ENCODE peak calls at places on chromosomes 7 and 10, in four cellular contexts. One of them, this sample, is unnamed.

GRCh38 chr10:125186431-125187170 is 26.2 kb upstream of the CTBP2 start:
- DNase-seq in HepG2: no peak
- DNase-seq in K562: no peak
- DNase-seq in GM12878: no peak
- DNase-seq in this sample: no peak

GRCh38 chr10:11586170-11586569 is 25.3 kb downstream of the USP6NL start:
- DNase-seq in GM12878: no peak
- DNase-seq in HepG2: no peak
- DNase-seq in K562: no peak
- DNase-seq in this sample: no peak

GRCh38 chr7:142477079-142477651 is 219.3 kb upstream of the PRSS58 start:
- DNase-seq in HepG2: no peak
- DNase-seq in K562: no peak
- DNase-seq in GM12878: no peak
- DNase-seq in this sample: no peak

GRCh38 chr7:34070486-34071323 is 165.4 kb downstream of the BMPER start:
- DNase-seq in GM12878: no peak
- DNase-seq in K562: no peak
- DNase-seq in HepG2: no peak
- DNase-seq in this sample: no peak

GRCh38 chr7:5094641-5095040 is 49.0 kb downstream of the RBAK start:
- DNase-seq in GM12878: no peak
- DNase-seq in HepG2: no peak
- DNase-seq in K562: no peak
- DNase-seq in this sample: no peak

GRCh38 chr10:34587002-34587740 is 227.9 kb downstream of the PARD3 start:
- DNase-seq in K562: no peak
- DNase-seq in GM12878: no peak
- DNase-seq in HepG2: no peak
- DNase-seq in this sample: no peak

GRCh38 chr10:119274519-119275045 is 67.2 kb downstream of the GRK5 start:
- DNase-seq in HepG2: no peak
- DNase-seq in GM12878: no peak
- DNase-seq in K562: no peak
- DNase-seq in this sample: no peak

GRCh38 chr10:78491812-78492211 is 458.1 kb downstream of the RPS24 start:
- DNase-seq in GM12878: no peak
- DNase-seq in K562: no peak
- DNase-seq in HepG2: no peak
- DNase-seq in this sample: no peak

GRCh38 chr7:87370660-87371180 is 25.3 kb downstream of the CROT start:
- DNase-seq in K562: no peak
- DNase-seq in HepG2: peak; percentile 8
- DNase-seq in GM12878: no peak
- DNase-seq in this sample: no peak

GRCh38 chr10:33412261-33413092 is 78.0 kb upstream of the NRP1 start:
- DNase-seq in GM12878: no peak
- DNase-seq in K562: no peak
- DNase-seq in HepG2: no peak
- DNase-seq in this sample: no peak

GRCh38 chr10:130220251-130221185 is 84.3 kb downstream of the GLRX3 start:
- DNase-seq in HepG2: no peak
- DNase-seq in GM12878: no peak
- DNase-seq in K562: no peak
- DNase-seq in this sample: no peak

GRCh38 chr7:57415730-57416129 is 34.2 kb upstream of the ZNF716 start:
- DNase-seq in K562: no peak
- DNase-seq in HepG2: no peak
- DNase-seq in GM12878: no peak
- DNase-seq in this sample: no peak

GRCh38 chr10:6473430-6473829 is 106.6 kb downstream of the PRKCQ start:
- DNase-seq in K562: peak; percentile 61
- DNase-seq in HepG2: no peak
- DNase-seq in GM12878: no peak
- DNase-seq in this sample: no peak

GRCh38 chr10:61463035-61463909 is 10.1 kb upstream of the TMEM26 start:
- DNase-seq in GM12878: no peak
- DNase-seq in HepG2: no peak
- DNase-seq in K562: no peak
- DNase-seq in this sample: no peak

GRCh38 chr10:14146005-14146404 is 184.7 kb downstream of the FRMD4A start:
- DNase-seq in HepG2: no peak
- DNase-seq in K562: no peak
- DNase-seq in GM12878: no peak
- DNase-seq in this sample: no peak

GRCh38 chr7:106568680-106569499 is 92.1 kb downstream of the CCDC71L start:
- DNase-seq in HepG2: no peak
- DNase-seq in GM12878: no peak
- DNase-seq in K562: peak; percentile 94
- DNase-seq in this sample: peak; percentile 43

GRCh38 chr10:78973901-78974408 is 94.8 kb upstream of the ZMIZ1 start:
- DNase-seq in K562: peak; percentile 80
- DNase-seq in HepG2: peak; percentile 93
- DNase-seq in GM12878: no peak
- DNase-seq in this sample: peak; percentile 76

GRCh38 chr10:117374506-117375359 is 507 bp downstream of the PDZD8 start:
- DNase-seq in HepG2: no peak
- DNase-seq in GM12878: no peak
- DNase-seq in K562: no peak
- DNase-seq in this sample: peak; percentile 33

GRCh38 chr7:116224492-116225098 is 14.3 kb downstream of the TES start:
- DNase-seq in HepG2: no peak
- DNase-seq in GM12878: no peak
- DNase-seq in K562: no peak
- DNase-seq in this sample: no peak

GRCh38 chr10:5493698-5494097 is 5.7 kb downstream of the CALML5 start:
- DNase-seq in K562: no peak
- DNase-seq in HepG2: peak; percentile 50
- DNase-seq in GM12878: no peak
- DNase-seq in this sample: no peak

GRCh38 chr7:134571746-134572461 is 23.0 kb downstream of the AKR1B15 start:
- DNase-seq in HepG2: no peak
- DNase-seq in GM12878: no peak
- DNase-seq in K562: no peak
- DNase-seq in this sample: no peak

GRCh38 chr10:35758086-35758485 is 116.0 kb upstream of the FZD8 start:
- DNase-seq in K562: no peak
- DNase-seq in GM12878: no peak
- DNase-seq in HepG2: no peak
- DNase-seq in this sample: no peak

GRCh38 chr7:37016073-37016878 is 292.0 kb upstream of the AOAH start:
- DNase-seq in HepG2: peak; percentile 77
- DNase-seq in K562: no peak
- DNase-seq in GM12878: no peak
- DNase-seq in this sample: peak; percentile 16

GRCh38 chr7:92608380-92609322 is 18.5 kb upstream of the FAM133B start:
- DNase-seq in HepG2: no peak
- DNase-seq in GM12878: no peak
- DNase-seq in K562: peak; percentile 53
- DNase-seq in this sample: no peak

GRCh38 chr10:80713398-80713928 is 175.8 kb downstream of the SH2D4B start:
- DNase-seq in GM12878: no peak
- DNase-seq in K562: no peak
- DNase-seq in HepG2: no peak
- DNase-seq in this sample: no peak

GRCh38 chr7:133642907-133643306 is 390.0 kb downstream of the EXOC4 start:
- DNase-seq in K562: no peak
- DNase-seq in GM12878: no peak
- DNase-seq in HepG2: no peak
- DNase-seq in this sample: no peak

GRCh38 chr10:101217450-101218281 is 11.6 kb downstream of the LBX1 start:
- DNase-seq in K562: peak; percentile 43
- DNase-seq in GM12878: no peak
- DNase-seq in HepG2: peak; percentile 35
- DNase-seq in this sample: peak; percentile 71

GRCh38 chr10:101607124-101607523 is 19.0 kb downstream of the DPCD start:
- DNase-seq in K562: no peak
- DNase-seq in GM12878: no peak
- DNase-seq in HepG2: no peak
- DNase-seq in this sample: no peak

GRCh38 chr10:27663611-27664010 is 82.0 kb downstream of the MKX start:
- DNase-seq in GM12878: no peak
- DNase-seq in HepG2: no peak
- DNase-seq in K562: no peak
- DNase-seq in this sample: no peak

GRCh38 chr10:15313844-15314243 is 57.2 kb downstream of the FAM171A1 start:
- DNase-seq in HepG2: no peak
- DNase-seq in GM12878: no peak
- DNase-seq in K562: peak; percentile 32
- DNase-seq in this sample: no peak

GRCh38 chr10:124560377-124560776 is 98.8 kb downstream of the LHPP start:
- DNase-seq in HepG2: no peak
- DNase-seq in GM12878: no peak
- DNase-seq in K562: no peak
- DNase-seq in this sample: no peak

GRCh38 chr7:103811315-103811714 is 178.1 kb downstream of the RELN start:
- DNase-seq in GM12878: no peak
- DNase-seq in K562: no peak
- DNase-seq in HepG2: no peak
- DNase-seq in this sample: no peak

GRCh38 chr7:103811997-103812396 is 177.5 kb downstream of the RELN start:
- DNase-seq in GM12878: no peak
- DNase-seq in HepG2: peak; percentile 35
- DNase-seq in K562: no peak
- DNase-seq in this sample: no peak

GRCh38 chr7:103805376-103805775 is 184.1 kb downstream of the RELN start:
- DNase-seq in K562: no peak
- DNase-seq in HepG2: no peak
- DNase-seq in GM12878: no peak
- DNase-seq in this sample: no peak

GRCh38 chr7:103810112-103810744 is 179.2 kb downstream of the RELN start:
- DNase-seq in HepG2: peak; percentile 59
- DNase-seq in K562: no peak
- DNase-seq in GM12878: no peak
- DNase-seq in this sample: peak; percentile 4

GRCh38 chr7:103809229-103809994 is 180.0 kb downstream of the RELN start:
- DNase-seq in GM12878: no peak
- DNase-seq in K562: no peak
- DNase-seq in HepG2: no peak
- DNase-seq in this sample: no peak
- TF ChIP-seq CHD4 in GM12878: no peak
- TF ChIP-seq CHD4 in K562: no peak
- TF ChIP-seq CHD4 in HepG2: no peak
- TF ChIP-seq CHD4 in this sample: no peak

GRCh38 chr10:87092356-87092860 is 2.2 kb downstream of the GLUD1 start:
- DNase-seq in K562: no peak
- DNase-seq in HepG2: no peak
- DNase-seq in GM12878: no peak
- DNase-seq in this sample: no peak

GRCh38 chr10:87092861-87093460 is 1.7 kb downstream of the GLUD1 start:
- DNase-seq in GM12878: peak; percentile 42
- DNase-seq in K562: no peak
- DNase-seq in HepG2: peak; percentile 89
- DNase-seq in this sample: no peak

GRCh38 chr10:87095241-87095945 is 387 bp downstream of the SHLD2 start:
- DNase-seq in GM12878: peak; percentile 43
- DNase-seq in HepG2: peak; percentile 76
- DNase-seq in K562: no peak
- DNase-seq in this sample: peak; percentile 55

GRCh38 chr10:87093461-87094372 is 926 bp downstream of the GLUD1 start:
- DNase-seq in GM12878: no peak
- DNase-seq in K562: peak; percentile 56
- DNase-seq in HepG2: peak; percentile 35
- DNase-seq in this sample: peak; percentile 48

DNA sequence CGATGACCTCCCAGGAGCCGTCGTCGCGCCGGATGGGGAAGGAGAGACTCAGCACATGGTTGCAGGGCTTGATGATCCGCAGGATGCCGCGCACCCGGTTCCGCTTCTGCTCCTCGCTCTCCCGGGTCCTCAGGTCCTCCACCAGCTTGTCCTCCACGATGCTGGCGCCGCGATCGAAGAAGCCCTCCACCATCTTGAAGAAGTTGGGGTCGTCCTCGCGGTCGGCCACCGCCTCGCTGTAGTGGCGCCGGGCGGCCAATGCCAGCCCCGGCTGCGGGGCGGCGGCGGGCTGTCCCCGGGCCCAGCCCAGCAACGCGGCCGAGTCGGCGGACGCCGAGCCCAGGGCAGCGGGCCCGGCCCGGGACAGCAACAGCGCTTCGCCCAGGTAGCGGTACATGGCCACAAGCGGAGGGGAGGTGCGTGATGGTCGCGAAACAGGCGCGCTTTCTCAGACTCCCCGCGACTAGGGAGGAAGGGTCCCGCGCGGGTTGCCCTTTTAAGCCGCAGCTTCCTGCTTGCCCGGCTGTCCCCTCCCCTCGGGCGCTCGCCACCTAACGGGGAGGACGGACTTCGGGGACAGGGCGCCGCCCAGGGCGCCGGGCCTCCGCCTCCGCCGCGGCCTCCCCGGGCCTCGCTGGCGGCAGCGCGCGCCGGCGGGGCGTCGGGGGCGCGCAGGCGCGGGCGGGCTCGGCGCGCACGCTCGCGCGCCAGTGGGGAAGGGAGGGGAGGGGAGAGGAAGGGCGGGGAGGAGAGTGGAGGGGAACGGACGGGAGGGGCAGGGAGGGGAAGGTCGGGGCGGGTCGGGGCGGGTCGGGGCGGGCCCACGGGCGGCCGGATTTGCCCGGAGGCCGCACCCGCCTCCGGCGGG is at the start of the genes GLUD1 and SHLD2:
- DNase-seq in GM12878: peak; percentile 54
- DNase-seq in HepG2: peak; percentile 87
- DNase-seq in K562: peak; percentile 80
- DNase-seq in this sample: peak; percentile 86
- TF ChIP-seq REST in GM12878: peak; percentile 18
- TF ChIP-seq REST in HepG2: no peak
- TF ChIP-seq REST in K562: no peak
- TF ChIP-seq REST in this sample: no peak

DNA sequence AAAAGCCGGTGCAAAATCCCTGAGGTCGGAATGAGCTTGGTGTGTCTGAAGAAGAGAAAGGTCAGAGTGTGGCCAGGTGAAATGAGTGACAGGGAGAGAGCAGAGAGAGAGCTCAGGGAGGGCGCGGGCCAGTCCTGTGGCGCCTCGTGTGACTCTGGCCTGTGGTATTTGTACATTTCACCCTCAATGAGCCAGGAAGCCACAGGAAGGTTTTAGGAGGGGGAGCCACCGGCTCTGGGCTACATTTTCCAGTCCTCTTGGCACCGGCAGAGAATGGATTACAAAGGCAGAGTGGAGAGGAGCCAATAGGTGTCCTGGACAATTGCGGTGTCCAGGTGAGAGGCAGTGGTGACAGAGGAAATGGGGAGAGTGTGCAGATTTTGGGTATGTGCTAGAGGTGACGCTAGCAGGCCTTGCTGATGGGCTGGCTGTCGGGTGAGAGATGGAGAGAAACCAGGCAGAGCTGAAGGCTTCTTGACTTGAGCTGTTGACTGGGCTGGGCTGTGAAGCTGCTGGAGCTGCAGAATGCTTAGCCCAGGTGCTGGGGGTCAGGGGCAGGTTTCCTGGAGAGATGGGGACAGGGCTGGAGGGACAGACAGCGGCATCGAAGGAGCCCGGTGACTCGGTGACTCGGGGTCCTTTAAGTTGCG is 38.1 kb downstream of the COL13A1 start:
- DNase-seq in HepG2: no peak
- DNase-seq in K562: no peak
- DNase-seq in GM12878: no peak
- DNase-seq in this sample: no peak
- TF ChIP-seq CHD4 in HepG2: no peak
- TF ChIP-seq CHD4 in K562: no peak
- TF ChIP-seq CHD4 in GM12878: no peak
- TF ChIP-seq CHD4 in this sample: no peak

GRCh38 chr7:91264083-91264923 is at the start of gene FZD1:
- DNase-seq in GM12878: peak; percentile 66
- DNase-seq in HepG2: peak; percentile 84
- DNase-seq in K562: peak; percentile 90
- DNase-seq in this sample: peak; percentile 96
- TF ChIP-seq REST in GM12878: no peak
- TF ChIP-seq REST in HepG2: no peak
- TF ChIP-seq REST in K562: no peak
- TF ChIP-seq REST in this sample: peak; percentile 20

This sample was measured in A549.